ENCODE peak calls at places on chromosomes 7 and 10, in eight cellular contexts. One of them, this sample, is unnamed.

GRCh38 chr7:44257618-44258422 is 57.0 kb downstream of the YKT6 start:
- DNase-seq in GM12865: peak
- DNase-seq in heart right ventricle: peak
- DNase-seq in midbrain: no peak
- DNase-seq in psoas muscle: peak
- DNase-seq in AG09319: no peak
- DNase-seq in NCI-H1092 treated with DMSO at 0.1 percent for 48 hours: no peak
- DNase-seq in T-helper 9 cell: peak
- DNase-seq in this sample: peak

GRCh38 chr10:130763071-130763470 is 548.5 kb downstream of the TCERG1L start:
- DNase-seq in GM12865: no peak
- DNase-seq in heart right ventricle: no peak
- DNase-seq in midbrain: no peak
- DNase-seq in psoas muscle: no peak
- DNase-seq in AG09319: no peak
- DNase-seq in NCI-H1092 treated with DMSO at 0.1 percent for 48 hours: no peak
- DNase-seq in T-helper 9 cell: no peak
- DNase-seq in this sample: no peak

GRCh38 chr10:70991140-70992124 is 103.1 kb upstream of the PCBD1 start:
- DNase-seq in GM12865: no peak
- DNase-seq in heart right ventricle: no peak
- DNase-seq in midbrain: no peak
- DNase-seq in psoas muscle: no peak
- DNase-seq in AG09319: no peak
- DNase-seq in NCI-H1092 treated with DMSO at 0.1 percent for 48 hours: no peak
- DNase-seq in T-helper 9 cell: no peak
- DNase-seq in this sample: no peak

GRCh38 chr7:65722361-65722792 is 150.5 kb upstream of the VKORC1L1 start:
- DNase-seq in GM12865: peak
- DNase-seq in heart right ventricle: peak
- DNase-seq in midbrain: no peak
- DNase-seq in psoas muscle: peak
- DNase-seq in AG09319: no peak
- DNase-seq in NCI-H1092 treated with DMSO at 0.1 percent for 48 hours: peak
- DNase-seq in T-helper 9 cell: peak
- DNase-seq in this sample: no peak

GRCh38 chr7:10707519-10707918 is 266.2 kb upstream of the PHF14 start:
- DNase-seq in GM12865: no peak
- DNase-seq in heart right ventricle: no peak
- DNase-seq in midbrain: no peak
- DNase-seq in psoas muscle: no peak
- DNase-seq in AG09319: no peak
- DNase-seq in NCI-H1092 treated with DMSO at 0.1 percent for 48 hours: no peak
- DNase-seq in T-helper 9 cell: no peak
- DNase-seq in this sample: no peak

GRCh38 chr10:57249615-57250281 is 888.7 kb upstream of the ZWINT start:
- DNase-seq in GM12865: no peak
- DNase-seq in heart right ventricle: no peak
- DNase-seq in midbrain: no peak
- DNase-seq in psoas muscle: no peak
- DNase-seq in AG09319: no peak
- DNase-seq in NCI-H1092 treated with DMSO at 0.1 percent for 48 hours: no peak
- DNase-seq in T-helper 9 cell: no peak
- DNase-seq in this sample: no peak

GRCh38 chr10:94129393-94130130 is 135.8 kb downstream of the PLCE1 start:
- DNase-seq in GM12865: no peak
- DNase-seq in heart right ventricle: no peak
- DNase-seq in midbrain: no peak
- DNase-seq in psoas muscle: no peak
- DNase-seq in AG09319: peak
- DNase-seq in NCI-H1092 treated with DMSO at 0.1 percent for 48 hours: no peak
- DNase-seq in T-helper 9 cell: no peak
- DNase-seq in this sample: no peak

GRCh38 chr10:130455791-130456190 is 319.6 kb downstream of the GLRX3 start:
- DNase-seq in GM12865: no peak
- DNase-seq in heart right ventricle: no peak
- DNase-seq in midbrain: no peak
- DNase-seq in psoas muscle: no peak
- DNase-seq in AG09319: no peak
- DNase-seq in NCI-H1092 treated with DMSO at 0.1 percent for 48 hours: no peak
- DNase-seq in T-helper 9 cell: no peak
- DNase-seq in this sample: no peak

GRCh38 chr10:27660268-27660667 is 85.4 kb downstream of the MKX start:
- DNase-seq in GM12865: no peak
- DNase-seq in heart right ventricle: no peak
- DNase-seq in midbrain: no peak
- DNase-seq in psoas muscle: no peak
- DNase-seq in AG09319: no peak
- DNase-seq in NCI-H1092 treated with DMSO at 0.1 percent for 48 hours: no peak
- DNase-seq in T-helper 9 cell: no peak
- DNase-seq in this sample: no peak

GRCh38 chr7:131225619-131226101 is 102.0 kb upstream of the MKLN1 start:
- DNase-seq in GM12865: no peak
- DNase-seq in heart right ventricle: peak
- DNase-seq in midbrain: peak
- DNase-seq in psoas muscle: peak
- DNase-seq in AG09319: peak
- DNase-seq in NCI-H1092 treated with DMSO at 0.1 percent for 48 hours: no peak
- DNase-seq in T-helper 9 cell: no peak
- DNase-seq in this sample: no peak

GRCh38 chr10:24707445-24707844 is 16.2 kb downstream of the ARHGAP21 start:
- DNase-seq in GM12865: no peak
- DNase-seq in heart right ventricle: no peak
- DNase-seq in midbrain: no peak
- DNase-seq in psoas muscle: no peak
- DNase-seq in AG09319: no peak
- DNase-seq in NCI-H1092 treated with DMSO at 0.1 percent for 48 hours: no peak
- DNase-seq in T-helper 9 cell: no peak
- DNase-seq in this sample: no peak

GRCh38 chr7:101858437-101859385 is 41.3 kb downstream of the CUX1 start:
- DNase-seq in GM12865: no peak
- DNase-seq in heart right ventricle: no peak
- DNase-seq in midbrain: no peak
- DNase-seq in psoas muscle: no peak
- DNase-seq in AG09319: no peak
- DNase-seq in NCI-H1092 treated with DMSO at 0.1 percent for 48 hours: no peak
- DNase-seq in T-helper 9 cell: no peak
- DNase-seq in this sample: no peak

GRCh38 chr7:123555484-123555883 is 2.1 kb downstream of the NDUFA5 start:
- DNase-seq in GM12865: no peak
- DNase-seq in heart right ventricle: no peak
- DNase-seq in midbrain: no peak
- DNase-seq in psoas muscle: no peak
- DNase-seq in AG09319: no peak
- DNase-seq in NCI-H1092 treated with DMSO at 0.1 percent for 48 hours: no peak
- DNase-seq in T-helper 9 cell: no peak
- DNase-seq in this sample: no peak

This sample was measured in HFF-Myc.